ENCODE peak calls at places on chromosomes 13 and 19, in six cellular contexts. L, H, O, S, F and V are unnamed samples.

GRCh38 chr13:48571121-48571901 is 38.4 kb upstream of the RCBTB2 start:
- DNase-seq in L (no peak), S (peak; percentile 38), H (no peak), F (peak; percentile 48), O (peak; percentile 93), V (no peak)

GRCh38 chr19:47487551-47488515 is 3.8 kb upstream of the KPTN start:
- DNase-seq in L (no peak), S (no peak), H (no peak), O (no peak), F (no peak), V (no peak)

GRCh38 chr19:54478677-54479266 is 5.7 kb upstream of the CDC42EP5 start:
- DNase-seq in O (peak; percentile 67), H (no peak), F (no peak), S (peak; percentile 75), L (no peak), V (no peak)

GRCh38 chr19:12974301-12975220 is 5.2 kb downstream of the DAND5 start:
- DNase-seq in H (no peak), F (no peak), L (no peak), O (no peak), S (no peak), V (no peak)

GRCh38 chr13:75120071-75120470 is 361.9 kb downstream of the TBC1D4 start:
- DNase-seq in S (no peak), L (no peak), H (no peak), F (no peak), O (no peak), V (no peak)

GRCh38 chr19:4343056-4343844 is at the start of gene MPND:
- DNase-seq in S (peak; percentile 96), L (peak; percentile 83), H (peak; percentile 87), O (peak; percentile 81), F (peak; percentile 93), V (no peak)

GRCh38 chr19:13100031-13100588 is 2.5 kb downstream of the LYL1 start:
- DNase-seq in L (no peak), F (no peak), H (no peak), O (no peak), S (no peak), V (no peak)

GRCh38 chr13:91817250-91817649 is 418.8 kb downstream of the GPC5 start:
- DNase-seq in L (no peak), O (peak; percentile 47), H (no peak), F (no peak), S (peak; percentile 15), V (no peak)

GRCh38 chr19:12090807-12091206 is 26.3 kb downstream of the ZNF844 start:
- DNase-seq in H (peak; percentile 22), S (peak; percentile 68), L (peak; percentile 23), O (peak; percentile 78), F (peak; percentile 80), V (no peak)

GRCh38 chr13:24270639-24271131 is 38.7 kb upstream of the C1QTNF9 start:
- DNase-seq in L (peak; percentile 7), O (peak; percentile 62), S (peak; percentile 46), F (peak; percentile 92), H (no peak), V (peak; percentile 3)

GRCh38 chr19:54439174-54439851 is 9.7 kb upstream of the LENG8 start:
- DNase-seq in L (no peak), S (peak; percentile 68), H (peak; percentile 60), O (peak; percentile 67), F (no peak), V (no peak)

GRCh38 chr19:11198769-11199469 is 1.6 kb upstream of the KANK2 start:
- DNase-seq in H (no peak), O (no peak), F (no peak), L (no peak), S (no peak), V (no peak)

GRCh38 chr13:21501709-21502108 is 42.6 kb upstream of the ZDHHC20 start:
- DNase-seq in O (no peak), S (peak; percentile 4), H (no peak), F (no peak), L (no peak), V (no peak)

GRCh38 chr13:39531646-39532045 is 71.3 kb downstream of the LHFPL6 start:
- DNase-seq in H (no peak), L (no peak), F (no peak), O (peak; percentile 79), S (no peak), V (no peak)

GRCh38 chr19:12872941-12873890 is 8.0 kb downstream of the DNASE2 start:
- DNase-seq in S (peak; percentile 35), L (peak; percentile 70), H (peak; percentile 92), F (peak; percentile 96), O (peak; percentile 62), V (peak; percentile 94)

GRCh38 chr19:19643158-19644053 is at the start of gene GMIP:
- DNase-seq in H (peak; percentile 64), L (peak; percentile 80), F (peak; percentile 83), S (peak; percentile 85), O (peak; percentile 49), V (no peak)

GRCh38 chr19:19520989-19521388 is 5.0 kb downstream of the NDUFA13 start:
- DNase-seq in H (no peak), L (no peak), O (no peak), S (no peak), F (no peak), V (no peak)

GRCh38 chr13:29733069-29733700 is 117.2 kb downstream of the UBL3 start:
- DNase-seq in H (peak; percentile 18), F (no peak), O (no peak), S (peak; percentile 52), L (peak; percentile 31), V (no peak)

GRCh38 chr13:29730253-29730652 is 120.2 kb downstream of the UBL3 start:
- DNase-seq in L (no peak), H (no peak), F (no peak), O (no peak), S (no peak), V (no peak)
- TF ChIP-seq CTCF in L (peak; percentile 39), H (no peak), F (no peak), O (no peak), S (no peak), V (no peak)

GRCh38 chr19:2726904-2727639 is 5.9 kb upstream of the DIRAS1 start:
- DNase-seq in H (no peak), L (peak; percentile 45), F (no peak), S (no peak), O (no peak), V (no peak)
- H3K4me3 ChIP-seq in H (no peak overlapping the region), L (peak overlapping the region; percentile 35), F (no peak overlapping the region), S (no peak overlapping the region), O (no peak overlapping the region), V (no peak overlapping the region)

DNA sequence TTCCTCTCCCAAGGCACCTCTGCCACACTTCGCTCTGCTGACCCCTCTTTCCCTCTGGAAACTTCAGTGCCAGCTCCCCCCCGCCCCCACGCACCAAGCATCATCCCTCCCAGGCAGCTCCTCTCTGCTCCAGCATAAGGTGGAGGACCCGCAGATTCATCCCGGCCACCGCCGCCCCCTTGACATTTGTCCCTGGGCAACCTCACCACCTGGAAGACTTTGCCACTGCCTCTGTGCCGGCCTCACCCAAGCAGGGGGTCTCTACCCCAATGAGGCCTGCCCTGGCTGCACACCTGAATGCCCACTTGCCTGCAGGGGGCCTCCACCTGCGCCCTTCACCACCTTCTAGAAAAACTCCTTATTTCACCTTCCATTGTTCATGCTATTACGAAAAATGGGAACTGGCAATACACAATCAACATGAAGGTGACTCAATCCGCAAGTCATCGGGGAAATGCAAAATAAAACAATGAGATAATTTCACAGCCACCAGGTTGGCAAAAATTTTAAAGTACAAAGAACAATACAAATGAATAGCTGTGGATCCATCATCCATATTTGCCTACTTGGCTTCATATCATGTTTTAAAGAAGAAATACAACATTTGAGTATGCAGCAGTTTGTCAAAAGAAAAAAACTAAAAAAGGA is 21.9 kb downstream of the CCNE1 start:
- DNase-seq in S (no peak), H (no peak), F (no peak), O (no peak), L (no peak), V (no peak)
- TF ChIP-seq CTCF in S (no peak), H (no peak), F (no peak), O (no peak), L (no peak), V (no peak)

GRCh38 chr19:5829567-5830315 is 9.8 kb downstream of the FUT6 start:
- DNase-seq in S (no peak), H (no peak), O (no peak), F (no peak), L (no peak), V (no peak)
- H3K4me3 ChIP-seq in S (no peak overlapping the region), H (peak overlapping the region; percentile 57), O (no peak overlapping the region), F (no peak overlapping the region), L (peak overlapping the region; percentile 85), V (no peak overlapping the region)

GRCh38 chr19:1750343-1751021 is 2.8 kb upstream of the ONECUT3 start:
- DNase-seq in S (no peak), H (no peak), F (no peak), O (no peak), L (no peak), V (no peak)

GRCh38 chr19:1752757-1753728 is at the start of gene ONECUT3:
- DNase-seq in H (no peak), L (no peak), O (no peak), S (peak; percentile 58), F (no peak), V (no peak)

GRCh38 chr19:1753730-1754442 is 580 bp downstream of the ONECUT3 start:
- DNase-seq in F (no peak), O (no peak), S (no peak), H (no peak), L (no peak), V (no peak)

GRCh38 chr19:1751367-1752008 is 1.8 kb upstream of the ONECUT3 start:
- DNase-seq in H (no peak), L (no peak), O (no peak), F (no peak), S (no peak), V (no peak)

GRCh38 chr19:1752009-1752756 is 1.1 kb upstream of the ONECUT3 start:
- DNase-seq in F (no peak), S (no peak), H (no peak), O (no peak), L (no peak), V (no peak)
- TF ChIP-seq CTCF in F (no peak), S (no peak), H (no peak), O (no peak), L (no peak), V (no peak)

GRCh38 chr19:49809987-49810389 is 3.1 kb downstream of the FUZ start:
- DNase-seq in S (no peak), L (no peak), O (no peak), H (no peak), F (no peak), V (no peak)
- H3K4me3 ChIP-seq in S (no peak overlapping the region), L (peak overlapping the region; percentile 60), O (peak overlapping the region; percentile 73), H (peak overlapping the region; percentile 76), F (no peak overlapping the region), V (no peak overlapping the region)

GRCh38 chr19:48556163-48556562 is 4.2 kb downstream of the SULT2B1 start:
- DNase-seq in H (no peak), L (peak; percentile 68), F (peak; percentile 73), O (peak; percentile 55), S (peak; percentile 82), V (no peak)

GRCh38 chr19:48558018-48558684 is 6.2 kb downstream of the SULT2B1 start:
- DNase-seq in O (peak; percentile 45), H (no peak), S (peak; percentile 93), L (peak; percentile 38), F (peak; percentile 75), V (no peak)

GRCh38 chr19:48561412-48561811 is 9.4 kb downstream of the SULT2B1 start:
- DNase-seq in L (no peak), S (no peak), F (no peak), O (no peak), H (no peak), V (no peak)

GRCh38 chr19:48556825-48557224 is 4.9 kb downstream of the SULT2B1 start:
- DNase-seq in H (no peak), O (no peak), S (no peak), F (no peak), L (no peak), V (no peak)

GRCh38 chr19:48560095-48560530 is 8.1 kb downstream of the SULT2B1 start:
- DNase-seq in H (no peak), O (no peak), F (no peak), S (no peak), L (no peak), V (no peak)
- TF ChIP-seq CTCF in H (no peak), O (peak; percentile 16), F (no peak), S (no peak), L (no peak), V (no peak)